ENCODE peak calls at places on chromosomes 11 and 22, in four cellular contexts. Z, I, B and A are unnamed samples.

GRCh38 chr11:64226507-64227051 is 505 bp downstream of the NUDT22 start:
- DNase-seq in B (no peak), Z (no peak), I (peak; percentile 60), A (no peak)

GRCh38 chr11:117713676-117714075 is 83.3 kb downstream of the DSCAML1 start:
- DNase-seq in I (no peak), B (no peak), Z (no peak), A (no peak)

GRCh38 chr11:13963949-13964770 is 1.6 kb downstream of the SPON1 start:
- DNase-seq in Z (peak; percentile 11), I (peak; percentile 8), B (peak; percentile 41), A (peak; percentile 49)

GRCh38 chr22:19103881-19104821 is 18.1 kb downstream of the DGCR2 start:
- DNase-seq in B (no peak), I (no peak), Z (no peak), A (no peak)

GRCh38 chr11:11366793-11367192 is 13.7 kb upstream of the CSNK2A3 start:
- DNase-seq in I (no peak), Z (no peak), B (no peak), A (no peak)

GRCh38 chr11:77593883-77594282 is 4.1 kb downstream of the AQP11 start:
- DNase-seq in I (no peak), B (no peak), Z (no peak), A (no peak)

GRCh38 chr11:4211991-4212390 is 117.4 kb downstream of the RRM1 start:
- DNase-seq in B (peak; percentile 33), Z (no peak), I (no peak), A (no peak)

GRCh38 chr22:40533712-40534378 is 102.7 kb downstream of the MRTFA start:
- DNase-seq in Z (no peak), B (no peak), I (no peak), A (no peak)

GRCh38 chr11:36033936-36034335 is 90.1 kb downstream of the LDLRAD3 start:
- DNase-seq in I (no peak), B (no peak), Z (no peak), A (no peak)

GRCh38 chr11:8033312-8033715 is 46.2 kb downstream of the EIF3F start:
- DNase-seq in B (peak; percentile 78), I (peak; percentile 87), Z (peak; percentile 62), A (peak; percentile 88)

GRCh38 chr11:100581318-100581717 is 105.8 kb upstream of the ARHGAP42 start:
- DNase-seq in B (no peak), I (no peak), Z (no peak), A (no peak)

GRCh38 chr11:23405350-23405937 is 545.2 kb upstream of the CCDC179 start:
- DNase-seq in I (no peak), B (no peak), Z (no peak), A (no peak)

GRCh38 chr11:64537876-64538275 is 53.1 kb upstream of the SLC22A12 start:
- DNase-seq in Z (no peak), B (no peak), I (no peak), A (no peak)

GRCh38 chr11:70650075-70650909 is 252.0 kb downstream of the CTTN start:
- DNase-seq in Z (peak; percentile 85), I (peak; percentile 75), B (peak; percentile 92), A (peak; percentile 92)

GRCh38 chr11:68840661-68841653 is 759 bp downstream of the CPT1A start:
- DNase-seq in I (peak; percentile 45), Z (peak; percentile 25), B (peak; percentile 18), A (no peak)

GRCh38 chr22:47619631-47620030 is 857.2 kb downstream of the TBC1D22A start:
- DNase-seq in B (no peak), I (no peak), Z (no peak), A (peak; percentile 36)

GRCh38 chr11:15175780-15176179 is 61.1 kb downstream of the INSC start:
- DNase-seq in I (no peak), Z (no peak), B (no peak), A (no peak)

GRCh38 chr11:67044496-67044895 is 12.2 kb upstream of the RHOD start:
- DNase-seq in I (no peak), B (no peak), Z (no peak), A (no peak)

GRCh38 chr22:42754658-42755057 is 34.0 kb upstream of the A4GALT start:
- DNase-seq in B (no peak), I (no peak), Z (no peak), A (no peak)

GRCh38 chr22:32338757-32339156 is 18.9 kb upstream of the RFPL3 start:
- DNase-seq in B (no peak), Z (no peak), I (no peak), A (no peak)

GRCh38 chr11:45193695-45194094 is 47.3 kb downstream of the PRDM11 start:
- DNase-seq in Z (no peak), I (peak; percentile 41), B (no peak), A (no peak)

GRCh38 chr22:45905924-45906865 is 70.8 kb downstream of the WNT7B start:
- DNase-seq in Z (no peak), I (peak; percentile 22), B (no peak), A (no peak)

GRCh38 chr22:39300198-39300830 is 19.1 kb downstream of the RPL3 start:
- DNase-seq in Z (no peak), B (no peak), I (peak; percentile 58), A (no peak)

GRCh38 chr11:394858-395655 is 1.0 kb downstream of the PKP3 start:
- DNase-seq in B (no peak), Z (no peak), I (no peak), A (no peak)

GRCh38 chr22:21029486-21030025 is 2.8 kb downstream of the SLC7A4 start:
- DNase-seq in I (no peak), Z (no peak), B (no peak), A (no peak)

GRCh38 chr22:21031545-21032036 is 770 bp downstream of the SLC7A4 start:
- DNase-seq in B (no peak), I (no peak), Z (no peak), A (no peak)

GRCh38 chr22:21028277-21029251 is 3.8 kb downstream of the SLC7A4 start:
- DNase-seq in I (no peak), B (no peak), Z (no peak), A (no peak)

GRCh38 chr22:21030621-21031544 is 1.5 kb downstream of the SLC7A4 start:
- DNase-seq in B (no peak), I (no peak), Z (no peak), A (no peak)

GRCh38 chr22:21030032-21030431 is 2.3 kb downstream of the SLC7A4 start:
- DNase-seq in I (no peak), B (no peak), Z (no peak), A (no peak)
- TF ChIP-seq CTCF in I (no peak), B (no peak), Z (no peak), A (no peak)

GRCh38 chr11:46364791-46365190 is 16.7 kb upstream of the MDK start:
- DNase-seq in Z (no peak), I (no peak), B (no peak), A (no peak)
- TF ChIP-seq CTCF in Z (no peak), I (no peak), B (no peak), A (no peak)

DNA sequence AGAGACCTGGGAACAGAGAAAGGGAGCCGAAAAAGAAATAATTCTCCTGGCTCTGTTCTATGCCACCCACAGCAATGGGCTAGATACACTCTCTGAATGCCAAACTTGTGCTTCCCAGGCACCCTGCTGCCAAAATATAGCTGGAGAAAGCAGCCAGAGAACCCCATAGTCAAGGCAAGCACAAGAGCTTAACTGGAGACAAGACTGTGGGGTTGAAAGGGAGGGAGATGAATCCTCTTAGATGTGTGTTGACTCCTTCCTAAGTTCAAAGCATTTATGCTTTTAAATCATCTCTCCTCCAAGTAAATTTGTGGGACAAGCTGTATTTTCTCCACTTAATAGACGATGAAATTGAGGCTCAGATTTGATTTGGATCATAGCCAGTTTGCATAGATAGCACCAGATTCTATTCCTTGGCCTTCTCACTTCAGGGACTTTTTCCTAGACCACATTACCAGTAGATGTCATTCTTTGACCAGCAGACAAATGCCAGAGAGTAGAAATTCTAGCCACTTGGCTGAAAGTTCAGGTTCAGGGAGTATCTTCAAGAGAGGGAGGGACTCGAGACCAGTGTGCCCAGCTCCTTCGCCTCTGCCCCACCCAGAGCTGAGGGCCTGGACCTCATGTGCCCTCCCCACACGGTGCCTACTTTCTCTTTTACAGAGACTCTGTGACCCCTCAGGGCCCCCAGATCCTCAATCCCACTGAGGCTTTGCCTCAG is 16.6 kb upstream of the ETS1 start:
- DNase-seq in B (no peak), Z (no peak), I (no peak), A (no peak)
- TF ChIP-seq CTCF in B (no peak), Z (no peak), I (peak; percentile 16), A (no peak)

GRCh38 chr11:128289048-128289447 is 298.3 kb downstream of the ETS1 start:
- DNase-seq in B (no peak), I (no peak), Z (no peak), A (no peak)

GRCh38 chr11:128290106-128290840 is 297.1 kb downstream of the ETS1 start:
- DNase-seq in Z (peak; percentile 23), B (peak; percentile 57), I (peak; percentile 76), A (peak; percentile 53)

GRCh38 chr11:128291835-128292234 is 295.5 kb downstream of the ETS1 start:
- DNase-seq in I (no peak), Z (no peak), B (no peak), A (no peak)

GRCh38 chr11:128288368-128288767 is 299.0 kb downstream of the ETS1 start:
- DNase-seq in B (no peak), Z (no peak), I (no peak), A (no peak)

GRCh38 chr11:128291043-128291442 is 296.3 kb downstream of the ETS1 start:
- DNase-seq in Z (no peak), B (peak; percentile 12), I (no peak), A (no peak)
- TF ChIP-seq CTCF in Z (no peak), B (no peak), I (no peak), A (no peak)

GRCh38 chr11:102452461-102453285 is at the start of gene TMEM123:
- DNase-seq in I (peak; percentile 80), B (peak; percentile 74), Z (peak; percentile 68), A (peak; percentile 82)

GRCh38 chr11:102453286-102453797 is 777 bp upstream of the TMEM123 start:
- DNase-seq in B (peak; percentile 7), Z (no peak), I (no peak), A (no peak)

GRCh38 chr11:102449651-102450570 is 2.7 kb downstream of the TMEM123 start:
- DNase-seq in I (no peak), B (no peak), Z (no peak), A (no peak)

GRCh38 chr11:102451693-102452460 is 688 bp downstream of the TMEM123 start:
- DNase-seq in Z (peak; percentile 48), I (peak; percentile 58), B (peak; percentile 53), A (peak; percentile 60)

GRCh38 chr11:102451041-102451692 is 1.4 kb downstream of the TMEM123 start:
- DNase-seq in I (no peak), Z (no peak), B (no peak), A (no peak)
- TF ChIP-seq CTCF in I (no peak), Z (no peak), B (no peak), A (no peak)

DNA sequence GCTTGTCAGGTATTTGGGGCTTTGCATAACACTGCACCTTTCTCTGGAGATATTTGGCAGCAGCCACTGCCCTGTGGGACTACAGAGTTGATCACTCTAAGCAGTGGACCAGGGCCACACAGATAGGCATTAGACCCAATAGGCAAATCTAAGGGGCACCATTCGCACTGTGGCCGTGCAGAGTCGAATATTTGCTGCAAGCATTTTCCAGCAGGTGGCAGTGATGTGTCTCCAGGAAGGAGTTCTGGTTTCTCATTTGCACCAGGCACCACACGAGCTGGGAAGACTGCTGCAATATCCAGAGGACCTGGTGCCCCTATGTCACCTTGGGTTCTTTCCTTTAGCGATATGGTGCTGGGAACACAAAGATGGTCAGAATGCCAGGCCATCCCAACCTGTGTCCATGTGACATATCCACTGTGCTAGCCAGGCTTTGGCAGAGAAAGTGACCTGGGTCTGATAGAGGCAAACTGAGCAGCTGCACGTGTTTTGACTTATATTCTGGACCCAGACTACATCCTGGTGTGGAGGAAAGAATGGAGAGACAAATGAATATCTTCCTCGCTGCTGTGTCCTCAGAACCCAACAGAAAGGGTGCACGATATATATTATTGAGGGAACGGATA is 318.7 kb downstream of the BUD13 start:
- DNase-seq in Z (peak; percentile 26), B (peak; percentile 63), I (peak; percentile 25), A (no peak)
- TF ChIP-seq CTCF in Z (peak; percentile 67), B (peak; percentile 41), I (peak; percentile 64), A (peak; percentile 42)

GRCh38 chr11:96045622-96046456 is 121.9 kb upstream of the MTMR2 start:
- DNase-seq in Z (peak; percentile 11), B (peak; percentile 8), I (peak; percentile 21), A (peak; percentile 72)
- TF ChIP-seq CTCF in Z (peak; percentile 28), B (no peak), I (peak; percentile 26), A (no peak)